ENCODE peak calls at places on chromosomes 1 and 21, in eight cellular contexts. V is body of pancreas; Z is Calu3; F is CD8-positive, alpha-beta memory T cell; P is astrocyte of the cerebellum; I is smooth muscle cell of the brain vasculature; J is HuH-7; D is lower lobe of right lung. B is an unnamed sample.

GRCh38 chr1:82273816-82274215 is 473.1 kb downstream of the ADGRL2 start:
- DNase-seq in I (no peak), V (no peak), J (no peak), Z (no peak), D (no peak), P (no peak), F (no peak), B (no peak)

GRCh38 chr1:11761988-11762406 is at the start of gene C1orf167:
- DNase-seq in F (no peak), D (no peak), P (no peak), Z (no peak), I (no peak), V (no peak), J (peak), B (no peak)

GRCh38 chr1:221030121-221030649 is 150.9 kb downstream of the HLX start:
- DNase-seq in D (no peak), F (no peak), Z (no peak), J (no peak), V (no peak), P (no peak), I (no peak), B (no peak)

GRCh38 chr1:83961571-83962295 is 37.2 kb downstream of the TTLL7 start:
- DNase-seq in P (no peak), Z (no peak), F (no peak), D (no peak), V (no peak), J (no peak), I (no peak), B (no peak)

GRCh38 chr1:154567386-154568164 is at the start of gene CHRNB2:
- DNase-seq in D (peak), J (peak), V (peak), Z (peak), I (no peak), P (no peak), F (peak), B (no peak)

GRCh38 chr21:39373634-39374033 is 24.7 kb upstream of the HMGN1 start:
- DNase-seq in D (no peak), P (no peak), V (no peak), J (peak), I (no peak), Z (no peak), F (no peak), B (no peak)

GRCh38 chr1:207282496-207283380 is 38.7 kb upstream of the CD55 start:
- DNase-seq in D (no peak), J (no peak), Z (peak), V (no peak), P (peak), F (no peak), I (no peak), B (no peak)

GRCh38 chr1:156262461-156263287 is 14.8 kb upstream of the PAQR6 start:
- DNase-seq in V (no peak), Z (no peak), D (no peak), I (no peak), J (no peak), P (peak), F (no peak), B (peak)

GRCh38 chr1:229664133-229664689 is 38.2 kb downstream of the URB2 start:
- DNase-seq in Z (no peak), F (peak), I (no peak), J (no peak), P (no peak), V (no peak), D (no peak), B (no peak)

GRCh38 chr1:51624851-51625250 is 8.0 kb downstream of the OSBPL9 start:
- DNase-seq in F (no peak), Z (no peak), D (no peak), I (no peak), P (no peak), J (no peak), V (no peak), B (no peak)

GRCh38 chr1:55275976-55276375 is 60.8 kb upstream of the USP24 start:
- DNase-seq in D (no peak), F (no peak), P (no peak), V (no peak), J (no peak), Z (no peak), I (no peak), B (no peak)

GRCh38 chr1:99265124-99265523 is 832 bp downstream of the PLPPR4 start:
- DNase-seq in V (no peak), F (no peak), I (no peak), D (no peak), P (no peak), J (no peak), Z (no peak), B (no peak)

GRCh38 chr1:56200446-56200845 is 378.9 kb downstream of the PLPP3 start:
- DNase-seq in F (no peak), Z (no peak), D (no peak), V (no peak), I (no peak), J (no peak), P (no peak), B (no peak)

GRCh38 chr1:109474697-109475096 is 8.4 kb downstream of the SYPL2 start:
- DNase-seq in D (no peak), Z (no peak), P (no peak), J (no peak), I (no peak), F (no peak), V (no peak), B (no peak)

GRCh38 chr1:168396508-168396907 is 115.8 kb downstream of the TBX19 start:
- DNase-seq in V (no peak), F (no peak), I (no peak), D (no peak), J (no peak), P (no peak), Z (no peak), B (no peak)

GRCh38 chr1:171792656-171793055 is 11.2 kb downstream of the METTL13 start:
- DNase-seq in D (no peak), V (no peak), P (no peak), F (no peak), Z (no peak), I (no peak), J (no peak), B (no peak)

GRCh38 chr1:37946703-37947360 is at the start of gene INPP5B:
- DNase-seq in I (peak), F (peak), P (peak), V (peak), D (peak), Z (peak), J (peak), B (no peak)

GRCh38 chr1:228292609-228292911 is 84.7 kb downstream of the OBSCN start:
- DNase-seq in F (no peak), P (no peak), D (no peak), J (no peak), V (no peak), Z (no peak), I (no peak), B (no peak)

GRCh38 chr1:178581351-178581951 is 68.5 kb downstream of the TEX35 start:
- DNase-seq in D (no peak), I (no peak), F (no peak), J (no peak), P (no peak), V (no peak), Z (no peak), B (no peak)

GRCh38 chr1:172955161-172955821 is 95.5 kb downstream of the TNFSF18 start:
- DNase-seq in D (no peak), Z (no peak), J (no peak), I (no peak), P (no peak), V (no peak), F (no peak), B (peak)

GRCh38 chr1:91555821-91556531 is 55.3 kb downstream of the CDC7 start:
- DNase-seq in Z (no peak), V (no peak), F (peak), P (no peak), I (no peak), J (no peak), D (no peak), B (peak)

GRCh38 chr1:231921951-231922350 is 295.4 kb downstream of the DISC1 start:
- DNase-seq in F (no peak), P (no peak), V (no peak), D (no peak), I (no peak), J (no peak), Z (no peak), B (no peak)

GRCh38 chr1:119742193-119742592 is 26.5 kb downstream of the HMGCS2 start:
- DNase-seq in D (no peak), I (no peak), V (no peak), J (no peak), F (no peak), Z (no peak), P (no peak), B (no peak)

GRCh38 chr21:44010429-44010828 is 1.7 kb upstream of the TRAPPC10 start:
- DNase-seq in Z (no peak), I (no peak), P (no peak), F (no peak), V (no peak), D (no peak), J (no peak), B (no peak)

GRCh38 chr1:183416850-183417690 is 1.1 kb downstream of the NMNAT2 start:
- DNase-seq in F (peak), I (peak), D (peak), V (peak), P (peak), Z (peak), J (no peak), B (no peak)

GRCh38 chr21:27571706-27572105 is 604.8 kb upstream of the ADAMTS5 start:
- DNase-seq in P (no peak), F (no peak), J (no peak), V (no peak), D (no peak), Z (no peak), I (no peak), B (peak)

GRCh38 chr1:44366576-44366975 is 11.5 kb upstream of the ERI3 start:
- DNase-seq in F (no peak), I (no peak), V (no peak), J (no peak), P (no peak), Z (no peak), D (no peak), B (no peak)

GRCh38 chr1:116666747-116667576 is 571 bp downstream of the IGSF3 start:
- DNase-seq in D (no peak), Z (peak), F (no peak), V (no peak), I (no peak), P (no peak), J (no peak), B (no peak)

GRCh38 chr1:118589486-118589885 is 398.7 kb downstream of the TBX15 start:
- DNase-seq in Z (no peak), J (no peak), P (no peak), V (no peak), F (no peak), I (no peak), D (no peak), B (no peak)

GRCh38 chr21:25717491-25718139 is 17.1 kb downstream of the ATP5PF start:
- DNase-seq in Z (no peak), J (no peak), P (no peak), I (no peak), F (no peak), D (no peak), V (no peak), B (no peak)

GRCh38 chr1:50106095-50106761 is 2.5 kb upstream of the ELAVL4 start:
- DNase-seq in D (no peak), V (no peak), J (no peak), I (no peak), P (no peak), Z (no peak), F (no peak), B (no peak)

GRCh38 chr1:8134546-8135235 is 108.6 kb upstream of the ERRFI1 start:
- DNase-seq in V (no peak), P (no peak), Z (no peak), F (no peak), D (no peak), I (no peak), J (no peak), B (no peak)

GRCh38 chr1:78184460-78185072 is 138.8 kb downstream of the GIPC2 start:
- DNase-seq in P (no peak), D (no peak), Z (no peak), J (no peak), V (no peak), I (no peak), F (no peak), B (no peak)

GRCh38 chr21:45496968-45497845 is 45.0 kb downstream of the SLC19A1 start:
- DNase-seq in D (peak), Z (no peak), J (no peak), P (no peak), I (no peak), F (no peak), V (no peak), B (no peak)

GRCh38 chr1:27522148-27522859 is 32.3 kb upstream of the WASF2 start:
- DNase-seq in P (no peak), F (peak), Z (no peak), I (no peak), J (no peak), D (peak), V (no peak), B (no peak)

GRCh38 chr1:163174524-163175437 is 27.9 kb downstream of the RGS5 start:
- DNase-seq in J (peak), I (no peak), Z (peak), D (peak), V (peak), F (no peak), P (peak), B (no peak)